ENCODE peak calls at places on chromosome 1, in four cellular contexts. D is heart left ventricle, J is uterus, V is Peyer's patch. X is an unnamed sample.

GRCh38 chr1:244435562-244436205 is 16.0 kb downstream of the ADSS2 start:
- DNase-seq in D (no peak), V (no peak), J (no peak), X (no peak)

GRCh38 chr1:167789501-167789900 is 67.7 kb downstream of the MPZL1 start:
- DNase-seq in D (no peak), V (no peak), J (no peak), X (no peak)

GRCh38 chr1:20322825-20323612 is 32.3 kb downstream of the VWA5B1 start:
- DNase-seq in J (no peak), D (no peak), V (peak), X (no peak)

GRCh38 chr1:180765156-180765555 is 133.3 kb downstream of the XPR1 start:
- DNase-seq in D (no peak), J (no peak), V (no peak), X (no peak)

GRCh38 chr1:31937300-31938183 is 626 bp downstream of the PTP4A2 start:
- DNase-seq in J (peak), V (peak), D (peak), X (peak)

GRCh38 chr1:31955917-31956736 is 18.0 kb upstream of the PTP4A2 start:
- DNase-seq in V (peak), J (peak), D (peak), X (peak)

GRCh38 chr1:37034301-37035013 is at the start of gene GRIK3:
- DNase-seq in V (no peak), D (no peak), J (no peak), X (no peak)

GRCh38 chr1:8567146-8567545 is 249.2 kb downstream of the SLC45A1 start:
- DNase-seq in V (no peak), J (no peak), D (no peak), X (no peak)

GRCh38 chr1:64933296-64934070 is 32.9 kb downstream of the JAK1 start:
- DNase-seq in J (peak), V (no peak), D (peak), X (peak)

GRCh38 chr1:202072211-202072610 is 50.5 kb upstream of the GPR37L1 start:
- DNase-seq in V (peak), J (no peak), D (no peak), X (no peak)

GRCh38 chr1:180237850-180238476 is 7.9 kb downstream of the LHX4 start:
- DNase-seq in V (no peak), D (no peak), J (no peak), X (no peak)

GRCh38 chr1:6180215-6180577 is at the start of gene CHD5:
- DNase-seq in V (no peak), D (no peak), J (no peak), X (no peak)

GRCh38 chr1:15543589-15544568 is 17.2 kb downstream of the DNAJC16 start:
- DNase-seq in V (no peak), J (no peak), D (no peak), X (no peak)

GRCh38 chr1:164524810-164525209 is 34.2 kb upstream of the PBX1 start:
- DNase-seq in J (no peak), V (no peak), D (no peak), X (no peak)

GRCh38 chr1:231931146-231931545 is 304.6 kb downstream of the DISC1 start:
- DNase-seq in J (no peak), V (no peak), D (no peak), X (no peak)

GRCh38 chr1:209513226-209513625 is 70.3 kb upstream of the CAMK1G start:
- DNase-seq in J (no peak), V (no peak), D (no peak), X (peak)

GRCh38 chr1:58782308-58783089 is 1.3 kb downstream of the JUN start:
- DNase-seq in J (peak), V (peak), D (peak), X (no peak)

GRCh38 chr1:87370519-87370918 is 41.8 kb downstream of the LMO4 start:
- DNase-seq in D (no peak), V (no peak), J (no peak), X (no peak)

GRCh38 chr1:115782571-115783281 is 14.2 kb upstream of the CASQ2 start:
- DNase-seq in D (no peak), V (no peak), J (no peak), X (peak)

GRCh38 chr1:202241376-202242079 is 47.9 kb downstream of the LGR6 start:
- DNase-seq in D (no peak), V (peak), J (no peak), X (no peak)

GRCh38 chr1:150798509-150798908 is 9.6 kb downstream of the CTSK start:
- DNase-seq in D (no peak), J (no peak), V (no peak), X (no peak)

GRCh38 chr1:41936107-41936506 is 17.4 kb upstream of the HIVEP3 start:
- DNase-seq in J (no peak), V (no peak), D (no peak), X (no peak)

GRCh38 chr1:185559684-185560310 is 174.4 kb upstream of the HMCN1 start:
- DNase-seq in D (peak), J (no peak), V (peak), X (peak)

GRCh38 chr1:229129306-229130027 is 141.4 kb upstream of the RAB4A start:
- DNase-seq in V (peak), D (no peak), J (no peak), X (no peak)

GRCh38 chr1:236575523-236575922 is 28.8 kb downstream of the HEATR1 start:
- DNase-seq in V (no peak), D (no peak), J (no peak), X (no peak)
- TF ChIP-seq POLR2A in V (no peak), D (no peak), J (no peak), X (no peak)

GRCh38 chr1:78053498-78053897 is 7.7 kb downstream of the GIPC2 start:
- DNase-seq in J (no peak), V (no peak), D (no peak), X (no peak)

GRCh38 chr1:78054972-78055371 is 9.2 kb downstream of the GIPC2 start:
- DNase-seq in V (no peak), J (no peak), D (no peak), X (no peak)

GRCh38 chr1:78055565-78056132 is 9.9 kb downstream of the GIPC2 start:
- DNase-seq in V (no peak), D (no peak), J (no peak), X (no peak)

GRCh38 chr1:78052685-78053433 is 7.1 kb downstream of the GIPC2 start:
- DNase-seq in J (no peak), D (no peak), V (no peak), X (no peak)

GRCh38 chr1:78054559-78054958 is 8.8 kb downstream of the GIPC2 start:
- DNase-seq in J (no peak), D (no peak), V (no peak), X (no peak)
- TF ChIP-seq POLR2A in J (no peak), D (no peak), V (no peak), X (no peak)

GRCh38 chr1:26900001-26900814 is at the start of gene GPATCH3:
- DNase-seq in J (peak), D (peak), V (peak), X (peak)
- TF ChIP-seq POLR2A in J (peak), D (no peak), V (peak), X (peak)

GRCh38 chr1:145859491-145860159 is 744 bp upstream of the PIAS3 start:
- DNase-seq in V (peak), D (peak), J (peak), X (peak)
- TF ChIP-seq POLR2A in V (peak), D (peak), J (peak), X (peak)

GRCh38 chr1:999797-1000356 is at the start of gene HES4:
- DNase-seq in V (peak), D (peak), J (peak), X (peak)
- TF ChIP-seq POLR2A in V (peak), D (peak), J (peak), X (peak)

DNA sequence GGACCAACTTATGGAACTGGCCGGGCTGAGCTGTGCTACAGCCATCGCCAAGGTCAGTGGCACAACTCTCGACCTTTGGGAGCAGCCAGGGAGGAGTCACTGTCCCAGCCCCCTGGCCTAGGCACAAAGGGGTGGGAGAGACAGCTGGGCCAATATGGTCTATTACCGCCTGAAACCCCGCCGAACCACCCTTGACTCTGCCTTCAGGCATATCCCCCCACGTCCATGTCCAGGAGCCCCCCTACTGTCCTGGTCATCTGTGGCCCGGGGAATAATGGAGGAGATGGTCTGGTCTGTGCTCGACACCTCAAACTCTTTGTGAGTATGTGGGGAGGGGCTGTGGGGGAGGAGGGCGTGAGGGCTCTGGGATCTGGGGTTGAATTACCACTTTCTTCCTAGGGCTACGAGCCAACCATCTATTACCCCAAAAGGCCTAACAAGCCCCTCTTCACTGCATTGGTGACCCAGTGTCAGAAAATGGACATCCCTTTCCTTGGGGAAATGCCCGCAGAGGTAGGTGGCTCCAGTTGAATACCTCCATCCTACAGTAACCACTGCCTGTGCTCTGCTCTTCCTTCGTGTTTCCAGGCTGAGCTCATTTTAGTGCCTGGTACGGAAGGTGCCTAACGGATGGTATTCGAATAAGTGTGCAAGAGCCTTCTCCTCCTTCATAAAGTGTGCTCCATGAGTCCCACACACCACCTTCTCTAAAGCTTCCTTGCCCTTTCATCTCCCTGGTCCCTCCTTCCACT is 758 bp downstream of the NAXE start:
- DNase-seq in J (no peak), D (no peak), V (no peak), X (no peak)
- TF ChIP-seq POLR2A in J (no peak), D (no peak), V (no peak), X (no peak)

DNA sequence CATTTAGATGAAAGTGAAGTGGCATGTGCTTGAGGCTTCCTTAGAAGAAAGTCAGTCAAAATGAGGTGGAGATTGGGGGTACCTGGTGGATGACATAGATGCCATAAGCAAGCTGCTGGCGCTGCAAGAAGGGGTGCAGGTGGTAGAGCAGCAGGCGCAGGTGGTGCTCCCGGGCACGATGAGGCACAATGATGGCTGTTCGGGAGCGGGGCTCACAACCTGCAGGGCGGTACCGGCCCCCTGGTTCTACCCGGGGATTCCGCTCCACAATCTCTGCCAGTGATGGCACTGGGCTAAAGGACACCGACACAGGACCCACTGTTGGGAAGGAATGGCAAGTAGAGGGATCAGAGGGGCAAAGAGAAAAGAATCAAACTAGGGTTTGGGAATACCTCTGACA is 2.4 kb downstream of the B4GALT3 start:
- DNase-seq in J (no peak), D (no peak), V (no peak), X (no peak)
- TF ChIP-seq POLR2A in J (no peak), D (no peak), V (no peak), X (no peak)

DNA sequence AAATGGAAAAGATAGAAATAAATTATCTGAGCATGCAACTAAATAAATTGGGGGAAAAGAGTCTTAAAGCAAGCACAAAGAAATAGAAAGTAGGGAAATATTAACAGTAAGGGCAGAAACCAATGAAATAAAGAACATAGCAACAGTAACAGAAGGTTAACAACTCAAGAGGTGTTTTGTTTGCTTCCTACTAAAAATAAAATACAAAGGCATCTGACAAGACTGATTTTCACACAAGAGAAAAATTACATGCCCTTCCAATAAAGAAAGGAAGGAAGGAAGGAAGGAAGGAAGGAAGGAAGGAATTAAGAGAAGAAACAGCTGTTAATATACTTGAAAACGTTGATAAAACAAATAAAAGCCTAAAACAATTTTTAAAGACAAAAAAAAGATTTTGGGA is 240.2 kb downstream of the SEC16B start:
- DNase-seq in D (no peak), V (no peak), J (no peak), X (no peak)
- TF ChIP-seq POLR2A in D (no peak), V (no peak), J (no peak), X (no peak)

GRCh38 chr1:155608888-155609225 is 1.2 kb upstream of the MSTO1 start:
- DNase-seq in V (peak), D (no peak), J (no peak), X (no peak)

GRCh38 chr1:155607708-155608107 is 2.3 kb upstream of the MSTO1 start:
- DNase-seq in D (no peak), V (peak), J (no peak), X (no peak)

GRCh38 chr1:155609515-155610256 is at the start of gene MSTO1:
- DNase-seq in D (peak), V (peak), J (peak), X (peak)
- TF ChIP-seq POLR2A in D (no peak), V (no peak), J (peak), X (peak)

GRCh38 chr1:227562923-227563318 is 435 bp upstream of the ZNF678 start:
- DNase-seq in D (no peak), V (no peak), J (no peak), X (no peak)

GRCh38 chr1:227561303-227561702 is 2.1 kb upstream of the ZNF678 start:
- DNase-seq in J (no peak), V (no peak), D (no peak), X (no peak)

GRCh38 chr1:227560814-227561213 is 2.5 kb upstream of the ZNF678 start:
- DNase-seq in V (no peak), D (no peak), J (no peak), X (no peak)

GRCh38 chr1:227562037-227562436 is 1.3 kb upstream of the ZNF678 start:
- DNase-seq in D (no peak), V (no peak), J (no peak), X (no peak)

GRCh38 chr1:227563319-227564201 is at the start of gene ZNF678:
- DNase-seq in V (peak), J (peak), D (peak), X (peak)
- TF ChIP-seq POLR2A in V (peak), J (peak), D (no peak), X (peak)